ENCODE peak calls at places on chromosomes 13 and 19, in six cellular contexts. M is OCI-LY7, J is iPS DF 6.9, H is psoas muscle, F is fibroblast of pulmonary artery, P is neural progenitor cell. A is an unnamed sample.

GRCh38 chr19:426725-427445 is 17.9 kb upstream of the C2CD4C start:
- DNase-seq in M (no peak), J (no peak), H (peak; percentile 63), F (no peak), P (no peak), A (no peak)

GRCh38 chr19:54035215-54036178 is 28.2 kb downstream of the VSTM1 start:
- DNase-seq in M (no peak), J (no peak), H (no peak), F (peak; percentile 92), P (peak; percentile 75), A (no peak)

GRCh38 chr13:32861304-32861703 is 154.9 kb upstream of the KL start:
- DNase-seq in M (no peak), J (no peak), H (no peak), F (no peak), P (no peak), A (no peak)

GRCh38 chr19:11699931-11700794 is 38.6 kb downstream of the ZNF823 start:
- DNase-seq in M (peak; percentile 54), J (no peak), H (no peak), F (peak; percentile 60), P (peak; percentile 37), A (no peak)

GRCh38 chr13:106617561-106617960 is 49.6 kb upstream of the ARGLU1 start:
- DNase-seq in M (no peak), J (no peak), H (no peak), F (peak; percentile 74), P (peak; percentile 61), A (no peak)

GRCh38 chr19:56291857-56292256 is 19.3 kb downstream of the EDDM13 start:
- DNase-seq in M (no peak), J (no peak), H (no peak), F (no peak), P (no peak), A (no peak)

GRCh38 chr13:48962281-48962680 is 13.4 kb upstream of the FNDC3A start:
- DNase-seq in M (no peak), J (no peak), H (no peak), F (peak; percentile 39), P (no peak), A (no peak)

GRCh38 chr13:91154553-91154952 is 192.9 kb upstream of the MIR17HG start:
- DNase-seq in M (no peak), J (no peak), H (no peak), F (no peak), P (no peak), A (no peak)

GRCh38 chr19:14347999-14348889 is 33.0 kb upstream of the ADGRE5 start:
- DNase-seq in M (peak; percentile 71), J (no peak), H (peak; percentile 80), F (peak; percentile 59), P (peak; percentile 79), A (no peak)

GRCh38 chr13:54110597-54110996 is 1082.0 kb downstream of the OLFM4 start:
- DNase-seq in M (no peak), J (no peak), H (no peak), F (no peak), P (no peak), A (no peak)

GRCh38 chr13:110390572-110390971 is 83.5 kb downstream of the COL4A2 start:
- DNase-seq in M (no peak), J (no peak), H (no peak), F (peak; percentile 84), P (no peak), A (no peak)

GRCh38 chr13:39036212-39036611 is 1.7 kb downstream of the PROSER1 start:
- DNase-seq in M (peak; percentile 68), J (no peak), H (no peak), F (peak; percentile 44), P (no peak), A (peak; percentile 39)

GRCh38 chr19:3671680-3672574 is 28.3 kb downstream of the PIP5K1C start:
- DNase-seq in M (no peak), J (no peak), H (no peak), F (peak; percentile 45), P (no peak), A (no peak)

GRCh38 chr19:29714371-29714952 is 599 bp downstream of the C19orf12 start:
- DNase-seq in M (no peak), J (no peak), H (no peak), F (no peak), P (no peak), A (no peak)

GRCh38 chr13:77213644-77214043 is 113.2 kb downstream of the MYCBP2 start:
- DNase-seq in M (no peak), J (no peak), H (no peak), F (peak; percentile 56), P (no peak), A (no peak)

GRCh38 chr13:105346141-105346766 is 1189.2 kb downstream of the EFNB2 start:
- DNase-seq in M (no peak), J (no peak), H (no peak), F (peak; percentile 66), P (no peak), A (no peak)

GRCh38 chr19:42872608-42873007 is 6.9 kb downstream of the PSG1 start:
- DNase-seq in M (no peak), J (no peak), H (no peak), F (no peak), P (no peak), A (no peak)

GRCh38 chr13:79741006-79741405 is 260.1 kb downstream of the NDFIP2 start:
- DNase-seq in M (no peak), J (no peak), H (no peak), F (peak; percentile 54), P (no peak), A (no peak)

GRCh38 chr13:76992548-76993001 is 694 bp downstream of the CLN5 start:
- DNase-seq in M (peak; percentile 48), J (no peak), H (no peak), F (peak; percentile 27), P (peak; percentile 60), A (no peak)

GRCh38 chr19:49019242-49019932 is 2.5 kb upstream of the LHB start:
- DNase-seq in M (peak; percentile 56), J (no peak), H (peak; percentile 90), F (no peak), P (peak; percentile 77), A (no peak)

GRCh38 chr13:83378901-83379300 is 503.4 kb downstream of the SLITRK1 start:
- DNase-seq in M (no peak), J (no peak), H (no peak), F (peak; percentile 31), P (no peak), A (no peak)

GRCh38 chr13:78586706-78587105 is 16.6 kb downstream of the POU4F1 start:
- DNase-seq in M (no peak), J (peak; percentile 91), H (no peak), F (no peak), P (peak; percentile 91), A (no peak)

GRCh38 chr13:114146629-114147028 is 14.2 kb upstream of the RASA3 start:
- DNase-seq in M (no peak), J (no peak), H (peak; percentile 40), F (no peak), P (peak; percentile 51), A (no peak)
- H3K4me3 ChIP-seq in M (no peak overlapping the region), J (no peak overlapping the region), H (no peak overlapping the region), F (no peak overlapping the region), P (no peak overlapping the region), A (no peak overlapping the region)

GRCh38 chr19:40300668-40301067 is 15.5 kb upstream of the AKT2 start:
- DNase-seq in M (no peak), J (no peak), H (no peak), F (no peak), P (no peak), A (no peak)
- H3K4me3 ChIP-seq in M (no peak overlapping the region), J (no peak overlapping the region), H (no peak overlapping the region), F (no peak overlapping the region), P (no peak overlapping the region), A (no peak overlapping the region)

GRCh38 chr19:36421749-36422481 is 3.5 kb upstream of the ZFP82 start:
- DNase-seq in M (no peak), J (no peak), H (no peak), F (no peak), P (no peak), A (no peak)
- H3K4me3 ChIP-seq in M (no peak overlapping the region), J (peak overlapping the region; percentile 46), H (peak overlapping the region; percentile 60), F (peak overlapping the region; percentile 34), P (no peak overlapping the region), A (no peak overlapping the region)

GRCh38 chr19:2288010-2288742 is 6.2 kb upstream of the PEAK3 start:
- DNase-seq in M (no peak), J (no peak), H (no peak), F (no peak), P (no peak), A (no peak)

GRCh38 chr19:2288743-2289713 is 7.1 kb upstream of the PEAK3 start:
- DNase-seq in M (no peak), J (no peak), H (no peak), F (no peak), P (no peak), A (peak; percentile 72)

GRCh38 chr19:2289714-2290435 is 7.9 kb upstream of the PEAK3 start:
- DNase-seq in M (peak; percentile 90), J (no peak), H (no peak), F (no peak), P (peak; percentile 53), A (peak; percentile 95)

GRCh38 chr19:2291185-2291751 is 9.3 kb upstream of the PEAK3 start:
- DNase-seq in M (no peak), J (no peak), H (no peak), F (no peak), P (peak; percentile 92), A (no peak)

DNA sequence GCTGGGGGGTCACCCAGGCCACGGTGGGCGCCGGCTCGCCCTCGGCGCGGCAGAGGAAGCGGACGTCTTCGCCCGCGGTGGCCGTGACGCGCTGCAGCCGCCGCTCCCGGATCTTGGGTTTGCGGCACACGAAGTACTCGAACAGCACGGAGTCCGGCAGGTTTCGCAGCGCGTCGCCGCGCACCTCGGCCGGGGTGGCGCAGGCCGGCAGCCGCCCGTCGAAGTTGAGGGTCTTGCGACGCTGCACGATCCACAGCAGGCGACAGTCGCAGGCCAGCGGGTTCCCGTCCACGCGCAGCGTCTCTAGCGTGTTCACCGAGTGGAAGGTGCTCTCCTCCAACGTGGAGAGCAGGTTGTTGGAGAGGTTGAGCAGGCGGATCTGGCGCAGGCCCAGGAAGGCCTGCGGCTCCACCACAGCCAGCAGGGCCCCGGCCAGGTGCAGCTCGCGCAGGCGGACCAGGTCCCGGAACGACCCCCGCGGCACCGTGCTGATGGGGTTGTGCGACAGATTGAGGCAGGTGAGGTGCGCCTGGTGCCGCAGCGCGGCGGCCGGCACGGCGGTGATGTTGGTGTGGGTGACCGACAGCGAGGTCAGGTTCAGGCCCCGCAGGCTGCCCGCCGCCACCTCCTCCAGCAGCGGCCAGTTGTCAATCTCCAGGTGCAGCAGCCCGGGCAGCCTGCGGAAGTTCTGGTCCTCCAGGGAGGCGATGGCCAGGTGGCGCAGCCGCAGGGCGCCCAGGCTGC is 8.6 kb upstream of the PEAK3 start:
- DNase-seq in M (no peak), J (no peak), H (no peak), F (no peak), P (peak; percentile 50), A (no peak)
- H3K4me3 ChIP-seq in M (peak overlapping the region; percentile 73), J (peak overlapping the region; percentile 22), H (peak overlapping the region; percentile 60), F (no peak overlapping the region), P (peak overlapping the region; percentile 34), A (peak overlapping the region; percentile 92)

DNA sequence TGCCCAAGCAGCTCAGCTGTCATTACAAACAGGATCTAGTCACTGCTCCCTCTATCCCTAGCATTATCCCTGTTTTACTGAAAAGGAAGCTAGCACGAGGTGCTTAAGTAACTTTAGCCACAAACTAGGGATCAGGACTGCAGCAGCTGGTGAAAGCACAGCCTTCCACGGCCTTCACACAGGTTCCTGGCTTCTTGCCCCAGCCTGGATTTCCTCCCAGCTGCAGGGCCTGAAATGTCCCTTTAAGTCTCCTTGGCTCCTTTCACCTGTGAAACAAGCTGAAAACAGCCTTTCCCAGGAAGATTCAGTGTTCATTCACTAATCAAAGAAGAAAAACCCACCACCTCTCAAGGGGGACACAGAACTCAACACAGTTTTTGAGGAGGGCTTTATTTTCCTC is 754.5 kb downstream of the DIAPH3 start:
- DNase-seq in M (no peak), J (no peak), H (no peak), F (peak; percentile 45), P (peak; percentile 45), A (no peak)
- H3K4me3 ChIP-seq in M (no peak overlapping the region), J (no peak overlapping the region), H (no peak overlapping the region), F (no peak overlapping the region), P (no peak overlapping the region), A (no peak overlapping the region)